ENCODE peak calls at places on chromosome X, in five cellular contexts. M is AG04450; Q is CD8-positive, alpha-beta memory T cell; H is psoas muscle; F is CD4-positive, alpha-beta memory T cell. E is an unnamed sample.

GRCh38 chrX:40154853-40155616 is 57.3 kb upstream of the BCOR start:
- DNase-seq in F (no peak), Q (no peak), H (peak; percentile 84), M (no peak), E (no peak)

GRCh38 chrX:132181364-132181763 is 37.9 kb downstream of the RAP2C start:
- DNase-seq in H (no peak), F (no peak), M (no peak), Q (no peak), E (no peak)

GRCh38 chrX:73581002-73581628 is 18.1 kb downstream of the CHIC1 start:
- DNase-seq in F (no peak), M (no peak), Q (no peak), H (no peak), E (no peak)

GRCh38 chrX:13499736-13500135 is 69.7 kb upstream of the EGFL6 start:
- DNase-seq in Q (no peak), H (no peak), M (no peak), F (no peak), E (no peak)

GRCh38 chrX:10579018-10579752 is 41.2 kb downstream of the MID1 start:
- DNase-seq in Q (no peak), M (peak; percentile 24), H (no peak), F (no peak), E (no peak)

GRCh38 chrX:16946361-16946964 is at the start of gene REPS2:
- DNase-seq in M (no peak), Q (peak; percentile 69), F (peak; percentile 70), H (peak; percentile 86), E (peak; percentile 37)

GRCh38 chrX:117713411-117713810 is 403.2 kb downstream of the KLHL13 start:
- DNase-seq in Q (no peak), F (no peak), M (no peak), H (no peak), E (no peak)

GRCh38 chrX:138519296-138519695 is 192.2 kb downstream of the FGF13 start:
- DNase-seq in Q (no peak), H (no peak), M (no peak), F (no peak), E (no peak)

GRCh38 chrX:102599950-102600579 is 750 bp downstream of the ARMCX5 start:
- DNase-seq in M (no peak), F (no peak), Q (no peak), H (no peak), E (no peak)

GRCh38 chrX:7927259-7928167 is at the start of gene PNPLA4:
- DNase-seq in Q (peak; percentile 73), M (no peak), H (peak; percentile 89), F (peak; percentile 88), E (no peak)

GRCh38 chrX:64205441-64205734 is at the start of gene AMER1:
- DNase-seq in H (no peak), Q (no peak), M (no peak), F (no peak), E (no peak)

GRCh38 chrX:74922922-74923321 is 2.3 kb downstream of the NEXMIF start:
- DNase-seq in Q (no peak), H (no peak), F (no peak), M (no peak), E (no peak)

GRCh38 chrX:124217289-124218251 is 114.9 kb upstream of the TEX13D start:
- DNase-seq in H (no peak), Q (peak; percentile 43), F (peak; percentile 75), M (no peak), E (peak; percentile 90)

GRCh38 chrX:130981836-130982235 is 76.3 kb upstream of the ARHGAP36 start:
- DNase-seq in F (no peak), M (no peak), H (no peak), Q (no peak), E (no peak)
- H3K4me3 ChIP-seq in F (no peak overlapping the region), M (no peak overlapping the region), H (no peak overlapping the region), Q (no peak overlapping the region), E (no peak overlapping the region)

GRCh38 chrX:120015145-120016067 is 62.1 kb downstream of the RHOXF2B start:
- DNase-seq in H (no peak), M (no peak), Q (no peak), F (no peak), E (no peak)
- H3K4me3 ChIP-seq in H (peak overlapping the region; percentile 53), M (no peak overlapping the region), Q (no peak overlapping the region), F (no peak overlapping the region), E (no peak overlapping the region)

DNA sequence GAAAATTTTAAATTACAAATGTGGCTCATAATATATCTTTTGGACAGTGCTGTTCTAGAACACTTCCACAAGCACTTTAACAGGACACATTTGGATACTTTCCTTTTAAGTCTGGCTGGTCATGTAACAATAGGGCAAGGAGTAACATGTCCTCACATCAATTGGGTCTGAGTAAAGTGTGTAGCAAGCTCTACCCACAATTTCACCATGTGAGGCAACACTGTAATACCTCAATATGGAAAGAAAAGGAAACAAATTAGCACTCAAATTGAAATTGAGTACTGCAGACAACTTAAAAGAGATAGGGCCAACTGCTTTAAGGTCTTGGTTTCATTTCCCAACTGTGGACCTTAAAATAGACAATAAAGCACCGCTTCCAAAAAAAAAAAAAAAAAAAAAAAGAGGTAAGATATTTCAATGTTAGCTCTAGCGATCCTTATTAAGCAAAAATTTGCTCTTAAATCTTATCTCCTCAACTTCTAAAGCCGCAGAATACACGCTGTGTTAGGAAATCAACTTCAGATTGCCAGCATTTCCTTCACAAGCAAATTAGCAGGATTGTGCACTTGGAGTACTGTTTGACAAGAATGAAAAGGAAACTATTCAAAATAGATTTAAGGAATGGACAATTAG is 1.7 kb downstream of the CASK start:
- DNase-seq in Q (no peak), F (no peak), M (no peak), H (no peak), E (no peak)
- H3K4me3 ChIP-seq in Q (peak overlapping the region; percentile 75), F (peak overlapping the region; percentile 55), M (peak overlapping the region; percentile 74), H (peak overlapping the region; percentile 73), E (peak overlapping the region; percentile 64)

GRCh38 chrX:83984961-83985360 is 124.0 kb downstream of the CYLC1 start:
- DNase-seq in M (no peak), H (no peak), F (no peak), Q (no peak), E (no peak)
- H3K4me3 ChIP-seq in M (no peak overlapping the region), H (no peak overlapping the region), F (no peak overlapping the region), Q (no peak overlapping the region), E (no peak overlapping the region)

GRCh38 chrX:153725039-153725831 is 579 bp downstream of the ABCD1 start:
- DNase-seq in F (no peak), H (no peak), M (no peak), Q (no peak), E (no peak)

GRCh38 chrX:153725832-153726285 is 1.2 kb downstream of the ABCD1 start:
- DNase-seq in M (no peak), Q (no peak), F (no peak), H (peak; percentile 69), E (no peak)

GRCh38 chrX:153727108-153727931 is 2.7 kb downstream of the ABCD1 start:
- DNase-seq in F (no peak), Q (no peak), H (peak; percentile 87), M (no peak), E (no peak)

GRCh38 chrX:153728095-153728494 is 3.4 kb downstream of the ABCD1 start:
- DNase-seq in F (no peak), M (no peak), H (no peak), Q (no peak), E (no peak)

DNA sequence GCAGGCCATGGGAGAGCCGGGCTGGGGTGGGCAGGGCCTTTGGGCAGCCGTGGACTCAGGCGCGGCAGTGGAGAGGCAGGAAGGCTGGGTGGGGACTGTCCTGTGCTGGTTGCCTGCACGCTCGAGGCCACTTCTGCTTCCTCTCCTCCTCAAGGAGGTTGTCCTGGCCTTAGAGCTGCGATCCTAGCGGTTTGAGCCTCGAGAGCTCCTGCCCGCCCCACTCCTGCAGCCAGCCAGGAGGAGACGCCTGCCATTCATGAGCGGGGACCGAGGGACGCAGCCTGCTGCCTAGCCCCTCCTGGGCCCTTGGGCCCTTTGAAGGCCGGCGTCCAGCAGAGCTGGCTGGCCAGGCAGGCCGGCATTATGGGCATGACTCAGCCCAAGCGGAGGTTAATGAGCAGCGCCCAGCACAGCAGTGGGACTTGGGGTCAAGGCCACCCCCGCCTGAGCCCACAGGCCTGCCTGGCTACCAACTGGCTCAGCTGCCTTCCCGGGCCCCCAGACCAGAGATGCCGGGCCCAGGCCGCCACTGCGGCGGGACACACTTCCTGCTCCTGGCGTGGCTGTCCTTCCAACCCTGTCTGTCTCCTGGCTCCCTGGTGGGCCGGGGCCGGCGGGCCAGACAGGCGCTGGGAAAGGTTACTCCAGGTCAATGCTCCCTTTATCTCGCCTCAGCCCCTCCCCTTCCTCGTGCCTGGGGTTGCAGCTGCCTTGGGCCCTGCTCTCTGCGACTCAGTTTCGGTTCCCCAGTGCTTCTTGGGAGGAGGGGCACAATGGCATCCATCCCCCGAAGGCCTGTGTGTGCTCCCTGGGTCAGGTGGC is 1.8 kb downstream of the ABCD1 start:
- DNase-seq in H (peak; percentile 81), Q (peak; percentile 55), M (no peak), F (peak; percentile 43), E (no peak)
- H3K4me3 ChIP-seq in H (peak overlapping the region; percentile 64), Q (no peak overlapping the region), M (peak overlapping the region; percentile 40), F (no peak overlapping the region), E (no peak overlapping the region)

DNA sequence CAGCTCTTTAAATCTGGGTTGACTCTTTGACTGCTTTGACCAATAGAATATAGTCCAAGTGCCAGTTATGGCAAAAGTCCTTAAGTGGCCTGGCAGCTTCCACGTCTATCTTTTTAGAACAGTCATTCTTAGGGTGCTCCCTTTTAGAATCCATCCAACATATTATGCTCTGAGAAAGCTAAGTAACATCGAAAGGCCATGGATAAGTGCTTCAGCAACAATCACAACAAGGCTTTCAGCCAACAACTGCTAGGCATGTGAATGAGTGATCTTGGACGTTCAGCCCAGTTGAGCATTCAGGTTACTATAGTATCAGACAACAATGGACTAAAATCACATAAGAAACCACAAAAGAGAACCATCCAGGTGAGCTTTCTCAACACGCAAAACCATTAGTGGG is 818.7 kb downstream of the DMD start:
- DNase-seq in H (no peak), F (no peak), Q (no peak), M (no peak), E (no peak)
- H3K4me3 ChIP-seq in H (no peak overlapping the region), F (no peak overlapping the region), Q (no peak overlapping the region), M (no peak overlapping the region), E (no peak overlapping the region)

GRCh38 chrX:19876962-19877361 is 10.4 kb downstream of the SH3KBP1 start:
- DNase-seq in H (no peak), F (no peak), M (no peak), Q (no peak), E (no peak)

GRCh38 chrX:19874391-19875050 is 12.9 kb downstream of the SH3KBP1 start:
- DNase-seq in H (no peak), Q (no peak), M (no peak), F (no peak), E (no peak)

GRCh38 chrX:19879181-19879580 is 8.2 kb downstream of the SH3KBP1 start:
- DNase-seq in F (no peak), H (no peak), M (no peak), Q (no peak), E (no peak)

GRCh38 chrX:19877431-19877830 is 10.0 kb downstream of the SH3KBP1 start:
- DNase-seq in F (no peak), M (no peak), Q (no peak), H (no peak), E (no peak)

GRCh38 chrX:19875051-19875432 is 12.4 kb downstream of the SH3KBP1 start:
- DNase-seq in M (no peak), Q (no peak), F (no peak), H (no peak), E (no peak)
- H3K4me3 ChIP-seq in M (no peak overlapping the region), Q (no peak overlapping the region), F (no peak overlapping the region), H (no peak overlapping the region), E (no peak overlapping the region)

E was measured in Jurkat, Clone E6-1.